ENCODE peak calls at places on chromosomes 16 and 17, in six cellular contexts. A, N, R, H, M and Y are unnamed samples.

GRCh38 chr16:2912330-2913199 is 834 bp downstream of the FLYWCH1 start:
- DNase-seq in A (peak), N (peak), R (no peak), H (peak), M (peak), Y (no peak)

GRCh38 chr16:90043526-90043925 is 24.3 kb upstream of the DBNDD1 start:
- DNase-seq in A (no peak), N (no peak), R (no peak), H (no peak), M (no peak), Y (peak)

GRCh38 chr16:6857575-6857974 is 475.1 kb upstream of the RBFOX1 start:
- DNase-seq in A (no peak), N (no peak), R (no peak), H (no peak), M (no peak), Y (no peak)

GRCh38 chr17:51085150-51085805 is 35.4 kb downstream of the SPAG9 start:
- DNase-seq in A (no peak), N (no peak), R (no peak), H (no peak), M (no peak), Y (no peak)

GRCh38 chr16:81431554-81432353 is 12.9 kb upstream of the CMIP start:
- DNase-seq in A (peak), N (no peak), R (no peak), H (peak), M (no peak), Y (no peak)

GRCh38 chr16:56824335-56824734 is 40.7 kb upstream of the SLC12A3 start:
- DNase-seq in A (no peak), N (no peak), R (peak), H (no peak), M (no peak), Y (no peak)

GRCh38 chr16:4688674-4689045 is 4.7 kb upstream of the NUDT16L1 start:
- DNase-seq in A (peak), N (no peak), R (no peak), H (no peak), M (no peak), Y (no peak)

GRCh38 chr16:3094289-3095027 is 4.6 kb downstream of the ZSCAN10 start:
- DNase-seq in A (no peak), N (peak), R (no peak), H (no peak), M (peak), Y (peak)

GRCh38 chr16:75308011-75308410 is 56.6 kb upstream of the BCAR1 start:
- DNase-seq in A (no peak), N (no peak), R (no peak), H (no peak), M (no peak), Y (no peak)

GRCh38 chr16:15509593-15510520 is 75.5 kb downstream of the BMERB1 start:
- DNase-seq in A (no peak), N (no peak), R (no peak), H (peak), M (no peak), Y (no peak)
- TF ChIP-seq CTCF in A (no peak), N (peak), R (no peak), H (peak), M (no peak), Y (no peak)

GRCh38 chr17:42310281-42311156 is 22.2 kb downstream of the STAT5A start:
- DNase-seq in A (no peak), N (no peak), R (no peak), H (no peak), M (no peak), Y (no peak)
- TF ChIP-seq CTCF in A (no peak), N (peak), R (no peak), H (peak), M (no peak), Y (no peak)

GRCh38 chr17:55740515-55741352 is 10.1 kb upstream of the PCTP start:
- DNase-seq in A (no peak), N (no peak), R (no peak), H (no peak), M (no peak), Y (no peak)
- TF ChIP-seq CTCF in A (no peak), N (no peak), R (no peak), H (no peak), M (no peak), Y (no peak)

GRCh38 chr16:84486126-84486525 is 18.3 kb downstream of the MEAK7 start:
- DNase-seq in A (no peak), N (no peak), R (no peak), H (no peak), M (no peak), Y (no peak)
- TF ChIP-seq CTCF in A (no peak), N (no peak), R (no peak), H (no peak), M (no peak), Y (no peak)

GRCh38 chr17:1783834-1784611 is 22.2 kb downstream of the SERPINF1 start:
- DNase-seq in A (peak), N (peak), R (no peak), H (peak), M (peak), Y (peak)
- TF ChIP-seq CTCF in A (peak), N (peak), R (peak), H (peak), M (no peak), Y (no peak)

DNA sequence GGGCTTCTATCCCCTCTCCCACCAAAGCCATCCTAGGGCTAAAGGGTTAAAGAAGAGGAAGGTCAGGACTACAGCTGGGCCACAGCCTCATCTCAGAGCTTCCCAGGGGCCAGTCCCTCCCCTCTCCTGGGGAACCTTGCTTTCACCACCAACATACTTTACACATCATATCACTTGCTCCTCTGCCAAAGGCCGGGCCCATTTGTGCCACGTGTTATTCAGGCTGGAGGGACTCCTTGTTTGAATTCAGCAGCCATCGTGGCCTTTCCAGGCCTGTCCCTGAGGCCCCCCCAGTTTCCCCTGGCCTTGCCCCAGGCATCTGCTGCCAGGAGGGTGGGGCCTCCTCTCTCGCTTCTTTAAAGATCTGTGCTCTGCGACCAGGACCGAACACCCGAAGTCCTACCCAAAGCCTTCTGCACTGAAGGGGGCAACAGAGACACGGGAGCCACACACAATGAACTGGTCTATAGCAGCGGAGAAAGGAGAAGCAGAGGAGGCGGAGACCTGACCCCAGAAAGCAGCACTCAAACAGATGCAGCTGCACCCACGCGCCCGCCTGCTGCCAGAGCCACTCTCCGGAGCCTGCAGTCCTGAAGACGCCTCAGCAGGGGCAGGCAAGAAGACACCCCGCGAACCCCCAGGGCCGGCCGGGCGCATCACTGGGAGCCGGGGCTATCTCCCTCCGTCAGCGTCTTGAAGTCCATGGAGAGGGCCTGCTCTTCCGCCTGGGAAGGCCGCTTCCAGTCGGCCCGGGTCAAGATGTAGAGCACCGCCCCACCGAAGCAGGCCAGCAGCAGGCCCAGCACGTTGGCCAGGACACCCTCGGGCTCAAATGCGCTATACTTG is 12.1 kb downstream of the CYB561 start:
- DNase-seq in A (peak), N (no peak), R (no peak), H (peak), M (no peak), Y (no peak)
- TF ChIP-seq CTCF in A (no peak), N (no peak), R (no peak), H (no peak), M (no peak), Y (no peak)

GRCh38 chr16:17078950-17079631 is 391.7 kb downstream of the XYLT1 start:
- DNase-seq in A (no peak), N (no peak), R (no peak), H (no peak), M (no peak), Y (no peak)
- TF ChIP-seq CTCF in A (no peak), N (no peak), R (no peak), H (no peak), M (no peak), Y (no peak)

GRCh38 chr17:57905875-57906455 is 49.2 kb downstream of the CUEDC1 start:
- DNase-seq in A (no peak), N (no peak), R (no peak), H (peak), M (peak), Y (no peak)

GRCh38 chr17:57908278-57908677 is 46.9 kb downstream of the CUEDC1 start:
- DNase-seq in A (no peak), N (no peak), R (no peak), H (no peak), M (no peak), Y (no peak)

GRCh38 chr17:57909548-57909947 is 45.7 kb downstream of the CUEDC1 start:
- DNase-seq in A (no peak), N (no peak), R (no peak), H (no peak), M (no peak), Y (no peak)

GRCh38 chr17:57903961-57904360 is 51.3 kb downstream of the CUEDC1 start:
- DNase-seq in A (no peak), N (no peak), R (no peak), H (no peak), M (no peak), Y (no peak)

DNA sequence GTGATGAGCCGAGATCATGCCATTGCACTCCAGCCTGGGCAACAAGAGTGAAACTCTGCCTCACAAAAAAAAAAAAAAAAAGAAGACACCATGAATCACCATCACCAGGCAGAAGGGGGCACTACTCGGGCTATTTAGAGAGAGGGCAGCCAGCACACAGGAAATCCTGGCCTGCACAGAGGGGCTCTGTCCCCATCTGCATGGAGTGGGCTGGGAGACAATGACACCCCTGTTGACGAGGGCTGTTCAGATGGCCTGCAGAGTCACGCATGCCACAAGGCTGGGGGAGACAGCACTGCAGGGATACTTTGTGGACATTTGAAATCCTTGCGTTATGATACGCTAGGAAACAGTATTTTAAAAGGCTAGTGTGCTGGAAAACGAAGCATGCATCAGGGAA is 48.3 kb downstream of the CUEDC1 start:
- DNase-seq in A (no peak), N (peak), R (peak), H (no peak), M (peak), Y (no peak)
- TF ChIP-seq CTCF in A (no peak), N (peak), R (no peak), H (peak), M (peak), Y (no peak)

GRCh38 chr17:11293480-11293879 is 52.5 kb downstream of the SHISA6 start:
- DNase-seq in A (no peak), N (no peak), R (no peak), H (no peak), M (no peak), Y (no peak)

GRCh38 chr17:11300201-11300600 is 59.2 kb downstream of the SHISA6 start:
- DNase-seq in A (no peak), N (no peak), R (no peak), H (no peak), M (no peak), Y (no peak)

GRCh38 chr17:11298401-11298800 is 57.4 kb downstream of the SHISA6 start:
- DNase-seq in A (no peak), N (no peak), R (no peak), H (no peak), M (no peak), Y (no peak)

GRCh38 chr17:11294826-11295225 is 53.8 kb downstream of the SHISA6 start:
- DNase-seq in A (no peak), N (no peak), R (no peak), H (no peak), M (no peak), Y (no peak)

GRCh38 chr17:11296994-11297393 is 56.0 kb downstream of the SHISA6 start:
- DNase-seq in A (no peak), N (peak), R (no peak), H (no peak), M (peak), Y (no peak)
- TF ChIP-seq CTCF in A (peak), N (no peak), R (peak), H (no peak), M (peak), Y (no peak)